ENCODE peak calls at places on chromosomes 12 and 14, in six cellular contexts. D is GM12878, C is K562, H is HL-60, M is HepG2, P is SK-N-SH. L is an unnamed sample.
A peak's percentile ranks its signal among the peaks of the same experiment; 100 is the strongest.

GRCh38 chr14:99595034-99595433 is 9.0 kb downstream of the CCDC85C start:
- DNase-seq in D (peak; percentile 49), C (no peak), H (no peak), M (no peak), P (no peak), L (no peak)

GRCh38 chr14:103164006-103164405 is 40.7 kb downstream of the TNFAIP2 start:
- DNase-seq in D (no peak), C (no peak), H (no peak), M (no peak), P (no peak), L (no peak)

GRCh38 chr12:182381-182883 is 31.5 kb downstream of the SLC6A12 start:
- DNase-seq in D (no peak), C (no peak), H (no peak), M (no peak), P (no peak), L (no peak)

GRCh38 chr14:61355892-61356325 is 34.5 kb downstream of the PRKCH start:
- DNase-seq in D (no peak), C (no peak), H (no peak), M (peak; percentile 1), P (no peak), L (peak; percentile 54)

GRCh38 chr12:58727526-58727925 is 192.8 kb downstream of the LRIG3 start:
- DNase-seq in D (no peak), C (no peak), H (no peak), M (no peak), P (no peak), L (no peak)

GRCh38 chr12:112936264-112936663 is 2.0 kb upstream of the OAS3 start:
- DNase-seq in D (no peak), C (no peak), H (no peak), M (no peak), P (no peak), L (no peak)

GRCh38 chr12:115320967-115321366 is 637.0 kb upstream of the TBX3 start:
- DNase-seq in D (no peak), C (no peak), H (no peak), M (no peak), P (no peak), L (no peak)

GRCh38 chr12:51378749-51379148 is 12.5 kb downstream of the GALNT6 start:
- DNase-seq in D (no peak), C (no peak), H (no peak), M (no peak), P (no peak), L (no peak)

GRCh38 chr12:77891531-77892147 is 60.9 kb downstream of the NAV3 start:
- DNase-seq in D (no peak), C (no peak), H (no peak), M (no peak), P (no peak), L (no peak)

GRCh38 chr14:49464885-49465284 is 121.3 kb downstream of the RPS29 start:
- DNase-seq in D (no peak), C (peak; percentile 16), H (no peak), M (peak; percentile 6), P (peak; percentile 5), L (peak; percentile 25)
- TF ChIP-seq GABPA in D (no peak), C (no peak), H (no peak), M (no peak), P (no peak), L (no peak)

DNA sequence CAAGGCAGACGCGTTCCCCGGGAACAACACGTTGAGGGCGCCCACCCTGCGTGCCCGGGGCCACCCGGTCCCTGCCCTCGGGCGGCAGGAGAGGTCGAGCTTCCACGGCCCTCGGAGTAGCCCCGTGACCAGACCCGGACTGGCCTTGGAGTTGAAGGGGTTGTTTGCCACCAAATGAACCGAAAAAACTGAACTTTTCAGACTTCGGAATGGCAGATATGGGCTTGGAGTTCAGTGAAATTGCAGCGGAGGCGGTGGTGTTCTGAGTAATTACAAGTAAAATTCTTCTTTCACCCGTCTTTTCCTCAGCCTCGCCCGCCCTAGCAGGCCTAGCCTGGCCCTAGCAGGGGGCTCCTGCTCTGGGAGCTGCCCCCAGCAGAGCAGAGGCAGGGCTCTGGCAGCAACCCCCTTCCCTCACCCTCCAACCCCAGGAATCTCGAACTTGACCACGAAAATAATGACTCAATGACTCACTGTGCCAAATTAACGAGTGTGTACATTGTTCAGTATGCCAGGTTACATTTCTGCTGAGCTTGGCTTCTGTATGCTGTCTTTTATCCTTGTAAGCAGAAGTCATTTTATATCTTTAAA is 1.1 kb downstream of the PAPLN start:
- DNase-seq in D (no peak), C (no peak), H (no peak), M (peak; percentile 47), P (no peak), L (no peak)
- TF ChIP-seq GABPA in D (no peak), C (no peak), H (no peak), M (no peak), P (no peak), L (no peak)

DNA sequence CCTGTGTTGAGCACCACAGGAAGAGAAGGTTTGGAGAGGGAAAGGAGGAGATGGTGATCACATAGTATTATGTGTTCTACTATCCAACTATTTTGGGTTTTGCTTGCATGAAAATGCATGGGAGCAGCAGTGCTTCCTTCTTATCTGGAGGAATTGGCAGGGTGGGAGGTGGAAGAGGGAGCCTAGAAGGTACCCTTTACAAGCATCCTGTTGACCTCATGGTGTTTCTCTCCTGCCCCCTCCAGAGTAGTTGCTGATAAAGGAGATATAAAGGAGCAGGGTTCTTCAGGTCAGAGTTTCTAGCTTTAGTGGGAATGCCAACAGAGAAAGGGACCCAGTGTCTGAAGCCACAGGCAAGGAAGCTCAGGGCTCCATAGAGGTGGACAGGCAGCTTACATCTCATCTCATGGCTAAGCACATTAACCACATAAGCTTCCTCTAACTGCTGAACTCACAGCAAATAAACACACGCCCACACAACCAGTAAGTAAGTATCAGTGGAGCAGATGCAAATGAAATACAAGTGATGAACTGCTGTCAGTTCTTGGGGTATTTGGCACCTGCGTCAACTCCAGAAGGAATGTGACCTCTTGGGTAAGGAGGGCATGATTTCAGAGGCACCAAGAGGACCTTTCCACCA is 174.2 kb upstream of the SLC38A2 start:
- DNase-seq in D (peak; percentile 25), C (peak; percentile 31), H (no peak), M (no peak), P (no peak), L (no peak)
- TF ChIP-seq GABPA in D (no peak), C (no peak), H (no peak), M (no peak), P (no peak), L (no peak)

GRCh38 chr12:69570000-69570516 is 15.2 kb upstream of the CCT2 start:
- DNase-seq in D (no peak), C (no peak), H (no peak), M (no peak), P (no peak), L (no peak)
- TF ChIP-seq GABPA in D (no peak), C (no peak), H (no peak), M (no peak), P (no peak), L (no peak)

GRCh38 chr12:106138646-106139421 is at the start of gene NUAK1:
- DNase-seq in D (no peak), C (no peak), H (no peak), M (no peak), P (peak; percentile 89), L (no peak)
- TF ChIP-seq GABPA in D (no peak), C (no peak), H (no peak), M (no peak), P (no peak), L (no peak)

GRCh38 chr12:15220451-15220850 is 766 bp downstream of the RERG start:
- DNase-seq in D (no peak), C (no peak), H (no peak), M (no peak), P (no peak), L (no peak)
- TF ChIP-seq GABPA in D (no peak), C (no peak), H (no peak), M (no peak), P (no peak), L (no peak)

GRCh38 chr14:24542346-24542936 is 33.6 kb downstream of the CTSG start:
- DNase-seq in D (no peak), C (no peak), H (no peak), M (no peak), P (no peak), L (no peak)
- TF ChIP-seq GABPA in D (no peak), C (no peak), H (no peak), M (no peak), P (no peak), L (no peak)

DNA sequence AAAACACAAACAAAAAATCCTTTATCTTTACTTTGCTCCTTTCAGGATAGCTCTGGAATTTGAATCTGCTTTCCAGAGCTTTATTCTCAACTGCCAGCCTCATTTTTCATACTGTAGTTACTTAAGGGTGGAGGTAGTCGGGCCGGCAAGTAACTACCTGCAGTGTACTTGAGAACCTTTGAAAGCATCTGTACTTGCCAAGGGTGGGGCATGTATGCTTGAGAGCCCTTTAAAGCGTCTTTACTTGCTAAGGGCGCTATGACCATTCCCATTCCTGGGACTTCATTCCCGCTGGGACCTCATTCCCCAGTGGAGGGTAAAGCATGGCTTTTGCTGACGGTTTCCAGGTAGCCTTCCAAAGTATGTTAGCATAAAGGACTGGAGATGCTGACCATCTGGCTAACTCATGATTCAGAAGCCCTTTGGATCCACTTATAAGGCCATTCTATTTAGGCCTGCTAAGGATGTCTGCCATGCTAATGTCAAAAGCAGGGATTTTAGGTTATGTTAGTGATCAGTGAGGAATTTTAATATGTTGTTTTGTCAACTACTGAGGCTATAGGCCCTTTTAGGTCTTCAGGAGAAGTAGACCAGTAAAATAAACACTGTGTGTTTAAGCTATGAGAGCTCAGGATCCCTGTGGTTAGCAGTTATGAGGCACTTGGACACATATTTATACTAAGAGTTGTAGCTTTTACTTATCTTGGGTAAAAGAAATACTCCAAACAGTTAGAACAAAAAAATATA is 74.9 kb downstream of the CRADD start:
- DNase-seq in D (no peak), C (no peak), H (no peak), M (no peak), P (no peak), L (no peak)
- TF ChIP-seq GABPA in D (no peak), C (no peak), H (no peak), M (no peak), P (no peak), L (no peak)

GRCh38 chr12:26124491-26125450 is at the start of gene BHLHE41:
- DNase-seq in D (no peak), C (no peak), H (peak; percentile 13), M (no peak), P (peak; percentile 77), L (no peak)
- TF ChIP-seq GABPA in D (no peak), C (no peak), H (no peak), M (no peak), P (no peak), L (no peak)

DNA sequence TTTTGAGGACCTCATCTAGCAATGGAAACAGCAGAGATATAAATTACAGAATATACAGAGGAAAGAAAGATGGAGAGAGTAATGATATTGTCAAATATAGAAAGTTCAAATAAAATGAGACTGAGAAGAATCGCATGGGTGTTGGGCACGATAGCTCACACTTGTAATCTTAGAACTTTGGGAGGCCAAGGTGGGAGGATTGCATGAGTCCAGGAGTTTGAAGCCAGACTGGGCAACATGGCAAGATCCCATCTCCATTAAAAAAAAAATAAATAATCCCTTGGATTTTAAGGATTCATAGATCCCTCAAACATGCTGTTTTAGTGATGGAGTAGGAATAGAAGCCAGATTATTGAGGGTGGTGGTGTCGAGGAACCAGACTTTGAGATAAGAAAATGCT is 1.9 kb downstream of the PYROXD1 start:
- DNase-seq in D (no peak), C (no peak), H (no peak), M (no peak), P (no peak), L (no peak)
- TF ChIP-seq GABPA in D (no peak), C (no peak), H (no peak), M (no peak), P (no peak), L (no peak)

L was measured in H1.